ENCODE peak calls at places on chromosome 7, in seven cellular contexts. W is cardiac muscle cell, L is spleen, F is uterus, G is tibial nerve, O is OCI-LY7, T is GM06990. K is an unnamed sample.
A peak's percentile ranks its signal among the peaks of the same experiment; 100 is the strongest.

GRCh38 chr7:138125598-138126111 is 49.4 kb downstream of the AKR1D1 start:
- DNase-seq in W (no peak), L (no peak), F (no peak), G (no peak), O (no peak), T (peak; percentile 48), K (no peak)

GRCh38 chr7:64946772-64947171 is 43.7 kb downstream of the ZNF273 start:
- DNase-seq in W (no peak), L (no peak), F (no peak), G (no peak), O (peak; percentile 60), T (no peak), K (no peak)

GRCh38 chr7:20484366-20484765 is 131.1 kb upstream of the ABCB5 start:
- DNase-seq in W (no peak), L (no peak), F (no peak), G (no peak), O (no peak), T (no peak), K (no peak)

GRCh38 chr7:123616244-123616643 is 14.6 kb downstream of the ASB15 start:
- DNase-seq in W (no peak), L (no peak), F (no peak), G (no peak), O (no peak), T (no peak), K (no peak)

GRCh38 chr7:37083311-37084096 is 359.2 kb upstream of the AOAH start:
- DNase-seq in W (no peak), L (no peak), F (peak; percentile 39), G (peak; percentile 30), O (no peak), T (no peak), K (no peak)

GRCh38 chr7:23216021-23216420 is 30.6 kb upstream of the GPNMB start:
- DNase-seq in W (no peak), L (no peak), F (no peak), G (peak; percentile 48), O (no peak), T (no peak), K (no peak)

GRCh38 chr7:11193131-11193867 is 219.6 kb downstream of the PHF14 start:
- DNase-seq in W (peak; percentile 54), L (no peak), F (no peak), G (no peak), O (no peak), T (no peak), K (no peak)

GRCh38 chr7:96870934-96871333 is 134.4 kb upstream of the DLX6 start:
- DNase-seq in W (no peak), L (no peak), F (no peak), G (no peak), O (no peak), T (no peak), K (no peak)

GRCh38 chr7:23967949-23968599 is 258.1 kb downstream of the STK31 start:
- DNase-seq in W (no peak), L (no peak), F (no peak), G (no peak), O (no peak), T (peak; percentile 41), K (no peak)

GRCh38 chr7:155992538-155992937 is 180.3 kb upstream of the SHH start:
- DNase-seq in W (no peak), L (no peak), F (no peak), G (no peak), O (no peak), T (no peak), K (peak; percentile 19)

GRCh38 chr7:45089314-45089891 is 634 bp upstream of the NACAD start:
- DNase-seq in W (peak; percentile 49), L (peak; percentile 81), F (peak; percentile 65), G (peak; percentile 36), O (no peak), T (peak; percentile 54), K (peak; percentile 84)

GRCh38 chr7:128032605-128033235 is 1.5 kb upstream of the LRRC4 start:
- DNase-seq in W (no peak), L (peak; percentile 89), F (no peak), G (no peak), O (no peak), T (no peak), K (no peak)

GRCh38 chr7:128845987-128846386 is 15.8 kb downstream of the FLNC start:
- DNase-seq in W (no peak), L (no peak), F (no peak), G (no peak), O (no peak), T (no peak), K (no peak)

GRCh38 chr7:33932221-33932620 is 26.9 kb downstream of the BMPER start:
- DNase-seq in W (no peak), L (no peak), F (no peak), G (no peak), O (no peak), T (no peak), K (no peak)

GRCh38 chr7:33928986-33929385 is 23.6 kb downstream of the BMPER start:
- DNase-seq in W (no peak), L (no peak), F (no peak), G (no peak), O (no peak), T (no peak), K (no peak)

GRCh38 chr7:33933611-33934281 is 28.4 kb downstream of the BMPER start:
- DNase-seq in W (no peak), L (no peak), F (no peak), G (no peak), O (no peak), T (no peak), K (no peak)

GRCh38 chr7:33937871-33938270 is 32.5 kb downstream of the BMPER start:
- DNase-seq in W (no peak), L (no peak), F (no peak), G (no peak), O (no peak), T (no peak), K (no peak)

GRCh38 chr7:33932832-33933468 is 27.6 kb downstream of the BMPER start:
- DNase-seq in W (peak; percentile 86), L (peak; percentile 88), F (peak; percentile 86), G (peak; percentile 82), O (peak; percentile 50), T (peak; percentile 8), K (peak; percentile 75)
- H3K4me3 ChIP-seq in W (no peak overlapping the region), L (no peak overlapping the region), F (no peak overlapping the region), G (peak overlapping the region; percentile 10), O (no peak overlapping the region), T (no peak overlapping the region), K (no peak overlapping the region)

DNA sequence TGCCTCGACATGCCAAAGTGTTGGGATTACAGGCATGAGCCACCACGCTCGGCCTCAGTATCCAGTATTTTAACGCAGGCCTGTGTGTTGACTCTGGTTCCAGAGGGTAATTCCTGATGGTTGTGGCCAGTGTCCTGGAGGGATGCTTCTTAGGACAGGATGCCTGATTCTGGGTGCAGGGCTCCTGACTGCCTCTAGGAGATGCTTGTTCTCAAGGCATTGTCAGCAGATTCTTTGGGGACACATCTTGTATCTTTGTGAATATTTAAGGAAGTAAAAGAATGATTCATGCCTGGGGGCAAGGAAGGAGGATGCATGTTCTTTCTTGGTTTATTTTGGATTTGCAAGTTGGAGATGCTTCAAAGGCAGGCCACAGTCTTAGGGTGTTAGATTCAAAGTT is 2.2 kb downstream of the ZDHHC4 start:
- DNase-seq in W (no peak), L (no peak), F (no peak), G (no peak), O (peak; percentile 59), T (no peak), K (no peak)
- TF ChIP-seq CTCF in W (peak; percentile 16), L (no peak), F (no peak), G (peak; percentile 20), O (peak; percentile 62), T (peak; percentile 24), K (no peak)

GRCh38 chr7:22192778-22193177 is 164.2 kb downstream of the RAPGEF5 start:
- DNase-seq in W (no peak), L (no peak), F (no peak), G (no peak), O (no peak), T (no peak), K (no peak)
- H3K4me3 ChIP-seq in W (no peak overlapping the region), L (no peak overlapping the region), F (peak overlapping the region; percentile 30), G (peak overlapping the region; percentile 20), O (no peak overlapping the region), T (no peak overlapping the region), K (no peak overlapping the region)

DNA sequence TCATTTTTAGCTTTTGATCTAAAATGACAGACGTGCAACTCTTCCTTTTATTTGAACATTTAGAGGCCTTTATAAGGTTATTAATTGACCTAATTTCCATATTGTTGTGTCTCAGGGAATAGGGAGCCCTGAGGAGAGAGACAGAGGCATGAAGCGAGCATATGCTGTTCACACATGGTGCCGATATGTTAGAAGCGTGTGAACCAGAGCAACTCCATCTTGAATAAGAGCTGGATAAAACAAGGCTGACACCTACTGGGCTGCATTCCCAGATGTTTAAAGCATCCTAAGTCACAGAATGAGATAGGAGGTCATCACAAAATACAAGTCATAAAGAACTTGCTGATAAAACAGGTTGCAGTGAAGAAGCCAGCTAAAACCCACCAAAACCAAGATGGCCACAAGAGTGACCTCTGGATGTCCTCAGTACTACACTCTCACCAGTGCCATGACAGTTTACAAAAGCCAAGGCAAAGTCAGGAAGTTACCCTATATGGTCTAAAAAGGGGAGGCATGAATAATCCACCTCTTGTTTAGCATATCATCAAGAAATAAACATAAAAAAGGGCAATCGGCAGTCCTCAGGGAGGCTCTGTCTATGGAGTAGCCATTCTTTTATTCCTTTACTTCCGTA is 80.1 kb downstream of the SEC61G start:
- DNase-seq in W (no peak), L (no peak), F (no peak), G (no peak), O (no peak), T (no peak), K (no peak)
- TF ChIP-seq CTCF in W (no peak), L (no peak), F (no peak), G (no peak), O (no peak), T (no peak), K (no peak)

DNA sequence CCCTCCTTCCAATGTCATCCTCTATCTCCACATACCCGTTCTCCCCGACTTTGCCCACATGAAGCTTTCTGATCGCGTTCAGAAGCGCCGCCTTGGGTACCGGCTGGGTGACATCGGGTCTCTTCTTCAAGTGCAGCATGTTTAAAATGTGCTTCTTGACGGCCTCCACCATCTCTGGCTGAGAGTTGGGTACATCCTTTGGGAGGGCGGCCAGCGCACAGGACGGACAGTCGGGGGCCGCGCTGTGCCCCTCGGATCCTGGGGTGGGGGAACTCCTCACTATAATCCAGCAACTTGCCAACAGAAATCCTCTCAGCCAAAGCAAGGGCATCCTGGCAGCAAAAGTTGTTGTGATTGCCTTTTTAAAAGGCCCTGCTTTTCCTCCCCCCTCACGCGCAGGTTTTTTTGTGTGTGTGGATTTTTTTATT is 2.8 kb downstream of the INHBA start:
- DNase-seq in W (no peak), L (no peak), F (no peak), G (no peak), O (no peak), T (no peak), K (no peak)
- H3K4me3 ChIP-seq in W (peak overlapping the region; percentile 39), L (no peak overlapping the region), F (peak overlapping the region; percentile 60), G (peak overlapping the region; percentile 36), O (no peak overlapping the region), T (no peak overlapping the region), K (no peak overlapping the region)